ENCODE peak calls at places on chromosomes 2 and 18, in five cellular contexts. K is T-cell, N is mesendoderm, L is GM10248, G is pons. F is an unnamed sample.

GRCh38 chr2:20992201-20992711 is 51.6 kb downstream of the APOB start:
- DNase-seq in K (no peak), N (peak; percentile 92), L (no peak), G (no peak), F (peak; percentile 22)

GRCh38 chr2:393711-394696 is 106.1 kb upstream of the ALKAL2 start:
- DNase-seq in K (peak; percentile 64), N (peak; percentile 98), L (no peak), G (no peak), F (peak; percentile 35)

GRCh38 chr2:150806336-150806735 is 318.9 kb upstream of the RND3 start:
- DNase-seq in K (no peak), N (no peak), L (no peak), G (peak; percentile 6), F (no peak)

GRCh38 chr2:111068435-111069058 is 52.2 kb upstream of the BCL2L11 start:
- DNase-seq in K (no peak), N (peak; percentile 37), L (no peak), G (no peak), F (no peak)

GRCh38 chr2:85135066-85135914 is 2.1 kb downstream of the TCF7L1 start:
- DNase-seq in K (no peak), N (peak; percentile 89), L (no peak), G (no peak), F (no peak)

GRCh38 chr2:25302758-25303436 is 38.8 kb downstream of the DNMT3A start:
- DNase-seq in K (no peak), N (no peak), L (no peak), G (no peak), F (no peak)

GRCh38 chr2:200845669-200846325 is 18.7 kb downstream of the CLK1 start:
- DNase-seq in K (no peak), N (no peak), L (no peak), G (no peak), F (no peak)

GRCh38 chr2:63446658-63447057 is 141.6 kb downstream of the WDPCP start:
- DNase-seq in K (no peak), N (no peak), L (no peak), G (no peak), F (no peak)

GRCh38 chr2:9380702-9381628 is 42.4 kb downstream of the ITGB1BP1 start:
- DNase-seq in K (no peak), N (no peak), L (no peak), G (no peak), F (peak; percentile 91)

GRCh38 chr2:144084114-144084661 is 435.7 kb downstream of the ZEB2 start:
- DNase-seq in K (no peak), N (no peak), L (no peak), G (no peak), F (peak; percentile 89)

GRCh38 chr2:132577693-132578092 is 92.3 kb downstream of the LYPD1 start:
- DNase-seq in K (no peak), N (no peak), L (no peak), G (peak; percentile 77), F (no peak)

GRCh38 chr18:44839239-44839666 is 158.6 kb downstream of the SETBP1 start:
- DNase-seq in K (peak; percentile 40), N (peak; percentile 91), L (peak; percentile 71), G (peak; percentile 80), F (peak; percentile 4)

GRCh38 chr2:121363632-121364420 is 78.8 kb upstream of the TFCP2L1 start:
- DNase-seq in K (no peak), N (no peak), L (no peak), G (no peak), F (peak; percentile 76)

GRCh38 chr2:46574457-46575354 is 95.3 kb downstream of the TMEM247 start:
- DNase-seq in K (no peak), N (no peak), L (peak; percentile 24), G (no peak), F (no peak)

GRCh38 chr2:236545814-236546480 is 23.7 kb upstream of the ACKR3 start:
- DNase-seq in K (no peak), N (no peak), L (peak; percentile 74), G (no peak), F (no peak)

GRCh38 chr2:206802654-206803514 is 37.5 kb downstream of the FASTKD2 start:
- DNase-seq in K (no peak), N (no peak), L (no peak), G (no peak), F (no peak)

GRCh38 chr2:18483896-18484295 is 76.6 kb downstream of the RDH14 start:
- DNase-seq in K (no peak), N (no peak), L (no peak), G (no peak), F (no peak)

GRCh38 chr18:14959550-14959949 is 211.6 kb downstream of the ANKRD30B start:
- DNase-seq in K (no peak), N (no peak), L (no peak), G (no peak), F (no peak)

F was measured in ELR.